ENCODE peak calls at places on chromosome 20, in eight cellular contexts. B, R, W, N, V, L, C and H are unnamed samples.

GRCh38 chr20:17809714-17810631 is 110.2 kb downstream of the BANF2 start:
- DNase-seq in B (no peak), R (no peak), W (no peak), N (peak), V (no peak), L (no peak), C (peak), H (no peak)

GRCh38 chr20:3093861-3094361 is 9.4 kb upstream of the AVP start:
- DNase-seq in B (no peak), R (no peak), W (no peak), N (peak), V (no peak), L (no peak), C (no peak), H (no peak)

GRCh38 chr20:57389695-57390603 is 1.2 kb upstream of the RBM38 start:
- DNase-seq in B (no peak), R (no peak), W (no peak), N (peak), V (peak), L (peak), C (peak), H (no peak)

GRCh38 chr20:59191036-59191755 is 27.6 kb downstream of the ZNF831 start:
- DNase-seq in B (no peak), R (no peak), W (no peak), N (peak), V (no peak), L (no peak), C (no peak), H (no peak)

GRCh38 chr20:4607287-4607713 is 114.4 kb upstream of the PRND start:
- DNase-seq in B (peak), R (peak), W (peak), N (no peak), V (no peak), L (peak), C (no peak), H (peak)

GRCh38 chr20:14235355-14235754 is 102.1 kb downstream of the FLRT3 start:
- DNase-seq in B (no peak), R (no peak), W (no peak), N (no peak), V (no peak), L (no peak), C (no peak), H (no peak)

GRCh38 chr20:2544211-2544610 is 7.8 kb downstream of the TMC2 start:
- DNase-seq in B (no peak), R (no peak), W (no peak), N (no peak), V (no peak), L (no peak), C (no peak), H (no peak)

GRCh38 chr20:3420211-3420707 is 12.8 kb upstream of the DNAAF9 start:
- DNase-seq in B (no peak), R (no peak), W (peak), N (no peak), V (no peak), L (peak), C (peak), H (peak)

GRCh38 chr20:25453035-25453810 is 45.8 kb downstream of the GINS1 start:
- DNase-seq in B (peak), R (no peak), W (no peak), N (no peak), V (peak), L (no peak), C (no peak), H (no peak)

GRCh38 chr20:38723982-38724602 is at the start of gene SLC32A1:
- DNase-seq in B (no peak), R (no peak), W (no peak), N (peak), V (no peak), L (no peak), C (no peak), H (peak)

GRCh38 chr20:24632581-24632980 is 163.2 kb downstream of the SYNDIG1 start:
- DNase-seq in B (no peak), R (no peak), W (no peak), N (no peak), V (no peak), L (no peak), C (no peak), H (no peak)

GRCh38 chr20:49293122-49293521 is 15.3 kb upstream of the ZNFX1 start:
- DNase-seq in B (no peak), R (no peak), W (no peak), N (no peak), V (no peak), L (no peak), C (no peak), H (no peak)

GRCh38 chr20:1334370-1334731 is 5.4 kb upstream of the SDCBP2 start:
- DNase-seq in B (no peak), R (no peak), W (no peak), N (no peak), V (no peak), L (no peak), C (no peak), H (no peak)

GRCh38 chr20:1301031-1301529 is 27.9 kb downstream of the SDCBP2 start:
- DNase-seq in B (no peak), R (peak), W (no peak), N (no peak), V (peak), L (no peak), C (peak), H (no peak)

GRCh38 chr20:21052241-21052640 is 53.9 kb downstream of the LINC00237 start:
- DNase-seq in B (no peak), R (no peak), W (no peak), N (no peak), V (no peak), L (no peak), C (no peak), H (no peak)

GRCh38 chr20:3716195-3716834 is 3.9 kb upstream of the SIGLEC1 start:
- DNase-seq in B (no peak), R (peak), W (no peak), N (no peak), V (no peak), L (no peak), C (peak), H (no peak)

GRCh38 chr20:59598625-59599310 is 5.6 kb upstream of the PHACTR3 start:
- DNase-seq in B (peak), R (peak), W (peak), N (no peak), V (no peak), L (peak), C (no peak), H (peak)

GRCh38 chr20:1994627-1995026 is 769 bp upstream of the PDYN start:
- DNase-seq in B (no peak), R (no peak), W (no peak), N (no peak), V (no peak), L (no peak), C (no peak), H (no peak)

GRCh38 chr20:2261105-2261504 is 34.7 kb upstream of the TGM3 start:
- DNase-seq in B (no peak), R (no peak), W (no peak), N (no peak), V (no peak), L (peak), C (no peak), H (no peak)

GRCh38 chr20:6026051-6026450 is 27.8 kb downstream of the LRRN4 start:
- DNase-seq in B (no peak), R (no peak), W (no peak), N (no peak), V (no peak), L (no peak), C (no peak), H (no peak)

GRCh38 chr20:300345-300744 is 3.0 kb downstream of the ZCCHC3 start:
- DNase-seq in B (no peak), R (no peak), W (no peak), N (no peak), V (no peak), L (no peak), C (no peak), H (no peak)

GRCh38 chr20:1964061-1964460 is 29.8 kb downstream of the PDYN start:
- DNase-seq in B (no peak), R (no peak), W (no peak), N (no peak), V (no peak), L (no peak), C (peak), H (no peak)

GRCh38 chr20:25165128-25165527 is 30.4 kb upstream of the ENTPD6 start:
- DNase-seq in B (no peak), R (no peak), W (no peak), N (no peak), V (no peak), L (no peak), C (no peak), H (no peak)

GRCh38 chr20:55456316-55456940 is 548.9 kb downstream of the CBLN4 start:
- DNase-seq in B (no peak), R (no peak), W (no peak), N (no peak), V (no peak), L (no peak), C (no peak), H (no peak)

GRCh38 chr20:12966468-12967085 is 42.2 kb upstream of the SPTLC3 start:
- DNase-seq in B (no peak), R (no peak), W (no peak), N (no peak), V (no peak), L (no peak), C (no peak), H (no peak)

GRCh38 chr20:50256577-50256976 is 65.9 kb downstream of the CEBPB start:
- DNase-seq in B (no peak), R (no peak), W (no peak), N (no peak), V (no peak), L (no peak), C (no peak), H (no peak)

DNA sequence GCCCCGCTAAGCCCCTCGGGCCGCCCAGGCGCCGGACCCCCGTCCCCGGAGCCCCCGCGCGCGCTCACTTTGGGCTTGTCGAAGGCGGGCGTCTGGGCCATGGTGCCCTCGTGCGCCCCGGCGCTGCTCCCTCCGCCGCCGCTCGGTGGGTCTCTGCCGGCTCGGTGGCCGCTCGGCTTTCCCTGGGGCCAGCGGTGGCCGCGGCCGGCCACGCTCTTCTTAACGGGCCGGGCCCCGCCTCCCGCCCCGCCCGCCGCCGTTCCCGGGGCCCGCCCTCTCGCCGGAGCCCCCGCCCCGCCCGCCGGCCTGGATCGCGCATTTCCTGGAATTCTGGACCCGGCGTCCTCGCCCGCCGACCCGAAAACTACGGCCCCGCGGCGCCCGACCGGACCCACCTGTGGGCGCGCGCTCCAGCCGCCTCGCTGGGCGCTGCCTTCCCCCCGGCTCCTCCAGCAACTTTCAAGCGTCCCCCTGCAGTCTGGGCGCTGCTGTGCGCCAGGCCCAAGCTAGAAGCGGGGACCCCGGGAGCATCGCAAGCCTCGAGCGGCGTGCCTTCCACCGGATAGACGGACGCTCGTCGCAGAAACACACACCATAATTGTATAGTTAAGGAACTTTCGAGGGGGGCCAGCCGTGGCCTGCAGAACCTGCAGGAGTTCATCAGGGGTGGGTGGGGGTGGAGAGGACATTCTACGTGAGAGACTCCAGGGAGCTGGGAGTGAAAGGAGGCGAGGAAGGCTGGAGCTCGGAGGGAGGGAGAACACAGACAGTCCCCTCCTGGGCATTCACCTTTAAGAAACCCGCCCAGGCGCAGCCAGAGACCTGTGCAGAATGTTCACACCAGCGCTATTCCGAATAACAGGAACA is at the start of gene ADA:
- DNase-seq in B (peak), R (no peak), W (no peak), N (peak), V (peak), L (peak), C (peak), H (no peak)
- TF ChIP-seq POLR2AphosphoS5 in B (peak), R (peak), W (no peak), N (no peak), V (peak), L (peak), C (no peak), H (no peak)

GRCh38 chr20:32809907-32810306 is 9.8 kb upstream of the MAPRE1 start:
- DNase-seq in B (no peak), R (no peak), W (no peak), N (no peak), V (no peak), L (no peak), C (no peak), H (no peak)
- TF ChIP-seq POLR2AphosphoS5 in B (no peak), R (no peak), W (no peak), N (no peak), V (no peak), L (no peak), C (no peak), H (no peak)

GRCh38 chr20:9409352-9409751 is 105.0 kb upstream of the LAMP5 start:
- DNase-seq in B (no peak), R (no peak), W (no peak), N (no peak), V (no peak), L (no peak), C (no peak), H (no peak)
- TF ChIP-seq POLR2AphosphoS5 in B (no peak), R (no peak), W (no peak), N (no peak), V (no peak), L (no peak), C (no peak), H (no peak)

GRCh38 chr20:41261790-41262717 is 55.5 kb downstream of the ZHX3 start:
- DNase-seq in B (no peak), R (no peak), W (no peak), N (no peak), V (no peak), L (no peak), C (no peak), H (no peak)
- TF ChIP-seq POLR2AphosphoS5 in B (no peak), R (no peak), W (no peak), N (no peak), V (no peak), L (no peak), C (no peak), H (no peak)

GRCh38 chr20:40993794-40994540 is 34.7 kb upstream of the TOP1 start:
- DNase-seq in B (no peak), R (no peak), W (no peak), N (no peak), V (no peak), L (no peak), C (peak), H (no peak)

GRCh38 chr20:40991181-40991889 is 37.3 kb upstream of the TOP1 start:
- DNase-seq in B (no peak), R (no peak), W (peak), N (no peak), V (peak), L (peak), C (peak), H (peak)

GRCh38 chr20:40986774-40987173 is 41.8 kb upstream of the TOP1 start:
- DNase-seq in B (no peak), R (no peak), W (no peak), N (no peak), V (no peak), L (no peak), C (no peak), H (no peak)

GRCh38 chr20:40992349-40993113 is 36.1 kb upstream of the TOP1 start:
- DNase-seq in B (no peak), R (no peak), W (no peak), N (no peak), V (no peak), L (no peak), C (no peak), H (no peak)

DNA sequence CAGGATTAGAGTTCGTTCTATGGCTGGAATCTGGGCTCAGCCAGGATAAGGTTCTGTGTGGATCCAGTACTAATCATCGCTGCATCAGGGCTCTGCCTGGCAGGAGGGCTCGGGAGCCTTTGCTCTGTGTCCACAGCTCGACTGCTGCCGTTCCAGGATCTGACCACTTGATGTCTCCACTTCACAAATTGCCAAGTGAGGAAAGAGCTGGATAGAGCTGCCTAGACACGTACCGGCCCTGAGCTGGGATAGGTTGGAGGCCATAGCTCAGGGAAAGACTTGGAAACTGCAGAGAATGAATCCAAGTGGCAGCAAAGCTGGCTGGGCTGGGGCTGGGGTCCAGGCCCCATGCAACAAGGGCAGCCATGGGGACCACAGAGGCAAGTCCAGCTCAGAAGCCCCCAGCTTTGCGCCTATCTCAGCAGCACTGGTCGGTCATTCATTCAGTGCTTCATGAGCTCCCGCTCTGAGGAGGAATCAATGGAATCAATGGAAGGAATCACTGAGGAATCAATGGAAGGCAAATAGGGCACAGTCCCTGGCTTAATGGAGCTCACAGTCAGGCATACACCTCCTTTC is 38.0 kb upstream of the TOP1 start:
- DNase-seq in B (peak), R (peak), W (no peak), N (peak), V (peak), L (peak), C (peak), H (peak)
- TF ChIP-seq POLR2AphosphoS5 in B (no peak), R (no peak), W (no peak), N (no peak), V (peak), L (no peak), C (no peak), H (no peak)

GRCh38 chr20:61957961-61958715 is 107.5 kb downstream of the TAF4 start:
- DNase-seq in B (no peak), R (no peak), W (no peak), N (no peak), V (peak), L (no peak), C (peak), H (no peak)

GRCh38 chr20:61959301-61959700 is 106.4 kb downstream of the TAF4 start:
- DNase-seq in B (no peak), R (peak), W (no peak), N (no peak), V (peak), L (no peak), C (peak), H (no peak)

GRCh38 chr20:61960836-61961235 is 104.8 kb downstream of the TAF4 start:
- DNase-seq in B (no peak), R (no peak), W (no peak), N (no peak), V (no peak), L (no peak), C (peak), H (no peak)

GRCh38 chr20:61956396-61957342 is 109.0 kb downstream of the TAF4 start:
- DNase-seq in B (no peak), R (no peak), W (no peak), N (no peak), V (no peak), L (no peak), C (no peak), H (no peak)

GRCh38 chr20:61958773-61959172 is 106.9 kb downstream of the TAF4 start:
- DNase-seq in B (no peak), R (no peak), W (no peak), N (no peak), V (no peak), L (no peak), C (peak), H (no peak)
- TF ChIP-seq POLR2AphosphoS5 in B (no peak), R (no peak), W (no peak), N (no peak), V (no peak), L (no peak), C (no peak), H (no peak)

DNA sequence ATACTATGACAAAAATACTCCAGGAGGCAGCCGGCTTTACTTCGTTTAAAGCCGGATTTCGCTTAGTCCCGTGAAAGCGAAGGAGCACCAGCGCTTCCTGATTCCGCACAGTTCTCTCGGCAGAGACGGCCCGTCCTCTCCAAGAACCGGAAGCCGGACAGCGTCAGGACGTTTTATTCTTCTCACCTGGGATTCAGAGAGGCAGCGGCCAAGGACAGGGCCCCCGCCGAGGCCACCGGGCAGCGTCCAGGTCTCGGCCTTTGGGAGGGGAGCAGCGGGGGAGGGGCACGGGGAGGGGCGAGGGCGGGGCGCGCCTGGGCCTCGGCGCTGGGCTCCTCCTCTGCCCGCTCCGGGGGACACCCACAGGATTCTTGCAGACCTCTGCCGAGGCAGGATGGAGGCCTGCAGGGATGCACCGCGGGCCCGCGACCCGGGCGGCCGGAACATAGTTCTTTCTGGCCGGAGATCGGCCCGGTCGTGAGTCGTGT is 2.8 kb upstream of the DIDO1 start:
- DNase-seq in B (peak), R (no peak), W (peak), N (peak), V (peak), L (peak), C (peak), H (peak)
- TF ChIP-seq POLR2AphosphoS5 in B (peak), R (no peak), W (no peak), N (peak), V (peak), L (peak), C (no peak), H (no peak)

GRCh38 chr20:40286991-40287531 is 402.0 kb downstream of the MAFB start:
- DNase-seq in B (peak), R (no peak), W (no peak), N (peak), V (peak), L (peak), C (peak), H (no peak)
- TF ChIP-seq POLR2AphosphoS5 in B (no peak), R (no peak), W (no peak), N (no peak), V (no peak), L (no peak), C (no peak), H (no peak)

GRCh38 chr20:53983401-53983800 is 87.0 kb downstream of the BCAS1 start:
- DNase-seq in B (no peak), R (no peak), W (no peak), N (no peak), V (no peak), L (no peak), C (no peak), H (no peak)

GRCh38 chr20:53984781-53985518 is 85.4 kb downstream of the BCAS1 start:
- DNase-seq in B (no peak), R (no peak), W (no peak), N (no peak), V (no peak), L (no peak), C (no peak), H (no peak)

GRCh38 chr20:53982624-53983023 is 87.8 kb downstream of the BCAS1 start:
- DNase-seq in B (no peak), R (no peak), W (no peak), N (no peak), V (no peak), L (no peak), C (no peak), H (no peak)

GRCh38 chr20:53986037-53986436 is 84.4 kb downstream of the BCAS1 start:
- DNase-seq in B (no peak), R (no peak), W (no peak), N (no peak), V (no peak), L (no peak), C (no peak), H (no peak)

DNA sequence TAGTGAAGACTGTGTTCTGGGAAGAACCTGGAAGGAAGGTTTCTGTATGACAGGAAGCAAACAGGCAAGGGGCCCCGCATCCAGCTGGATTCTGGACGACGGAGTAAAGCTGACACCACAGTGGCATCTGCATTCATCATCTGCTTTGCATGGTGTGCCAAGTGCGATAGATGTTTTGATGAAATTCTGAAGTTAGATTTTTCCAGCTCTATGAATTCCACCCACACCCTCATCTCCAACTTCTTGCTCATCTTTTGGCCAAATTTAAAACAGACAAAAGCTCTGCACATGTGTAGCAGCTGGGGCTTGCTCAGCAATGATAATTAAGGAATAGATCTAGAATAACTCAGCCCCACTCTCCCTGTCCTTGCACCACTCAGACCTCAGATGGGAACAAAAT is 86.0 kb downstream of the BCAS1 start:
- DNase-seq in B (no peak), R (no peak), W (no peak), N (no peak), V (no peak), L (no peak), C (peak), H (no peak)
- TF ChIP-seq POLR2AphosphoS5 in B (no peak), R (no peak), W (no peak), N (no peak), V (no peak), L (no peak), C (peak), H (no peak)

GRCh38 chr20:35307666-35308653 is 15.7 kb upstream of the FAM83C start:
- DNase-seq in B (peak), R (no peak), W (no peak), N (peak), V (no peak), L (no peak), C (peak), H (no peak)
- TF ChIP-seq POLR2AphosphoS5 in B (no peak), R (no peak), W (no peak), N (no peak), V (no peak), L (no peak), C (no peak), H (no peak)